ENCODE peak calls at places on chromosomes 11 and 22, in four cellular contexts. One of them, this sample, is unnamed.
A peak's percentile ranks its signal among the peaks of the same experiment; 100 is the strongest.

GRCh38 chr11:18010271-18010670 is 2.6 kb downstream of the SERGEF start:
- DNase-seq in A549: peak; percentile 16
- DNase-seq in HepG2: no peak
- DNase-seq in GM12878: no peak
- DNase-seq in this sample: peak; percentile 6

GRCh38 chr22:46769191-46769675 is 6.8 kb downstream of the TBC1D22A start:
- DNase-seq in A549: no peak
- DNase-seq in HepG2: no peak
- DNase-seq in GM12878: no peak
- DNase-seq in this sample: no peak

GRCh38 chr11:46426233-46426991 is 34.8 kb upstream of the CHRM4 start:
- DNase-seq in A549: no peak
- DNase-seq in HepG2: no peak
- DNase-seq in GM12878: no peak
- DNase-seq in this sample: no peak

GRCh38 chr11:64317961-64318693 is at the start of gene PRDX5:
- DNase-seq in A549: peak; percentile 98
- DNase-seq in HepG2: peak; percentile 94
- DNase-seq in GM12878: peak; percentile 92
- DNase-seq in this sample: peak; percentile 95

GRCh38 chr11:35424157-35424945 is 5.0 kb upstream of the SLC1A2 start:
- DNase-seq in A549: no peak
- DNase-seq in HepG2: no peak
- DNase-seq in GM12878: no peak
- DNase-seq in this sample: no peak

GRCh38 chr11:122746611-122747305 is 91.2 kb downstream of the UBASH3B start:
- DNase-seq in A549: no peak
- DNase-seq in HepG2: no peak
- DNase-seq in GM12878: no peak
- DNase-seq in this sample: no peak

GRCh38 chr11:64356498-64357411 is 2.2 kb upstream of the RPS6KA4 start:
- DNase-seq in A549: peak; percentile 84
- DNase-seq in HepG2: peak; percentile 65
- DNase-seq in GM12878: no peak
- DNase-seq in this sample: peak; percentile 94

GRCh38 chr11:11731311-11732083 is 109.7 kb upstream of the GALNT18 start:
- DNase-seq in A549: peak; percentile 10
- DNase-seq in HepG2: no peak
- DNase-seq in GM12878: no peak
- DNase-seq in this sample: no peak

GRCh38 chr11:431921-432320 is 9.9 kb downstream of the ANO9 start:
- DNase-seq in A549: no peak
- DNase-seq in HepG2: no peak
- DNase-seq in GM12878: no peak
- DNase-seq in this sample: no peak

GRCh38 chr11:60367009-60367408 is 11.3 kb upstream of the MS4A7 start:
- DNase-seq in A549: no peak
- DNase-seq in HepG2: no peak
- DNase-seq in GM12878: peak; percentile 81
- DNase-seq in this sample: no peak

GRCh38 chr11:118910309-118911112 is 15.2 kb downstream of the BCL9L start:
- DNase-seq in A549: peak; percentile 75
- DNase-seq in HepG2: peak; percentile 75
- DNase-seq in GM12878: no peak
- DNase-seq in this sample: peak; percentile 82

GRCh38 chr11:58629857-58630256 is 7.4 kb downstream of the CNTF start:
- DNase-seq in A549: peak; percentile 61
- DNase-seq in HepG2: peak; percentile 60
- DNase-seq in GM12878: no peak
- DNase-seq in this sample: peak; percentile 69

GRCh38 chr11:132961453-132961852 is 570.8 kb downstream of the OPCML start:
- DNase-seq in A549: no peak
- DNase-seq in HepG2: no peak
- DNase-seq in GM12878: no peak
- DNase-seq in this sample: no peak

GRCh38 chr22:24181996-24182560 is 791 bp downstream of the SUSD2 start:
- DNase-seq in A549: no peak
- DNase-seq in HepG2: no peak
- DNase-seq in GM12878: no peak
- DNase-seq in this sample: no peak

GRCh38 chr11:64865286-64866172 is 12.9 kb downstream of the EHD1 start:
- DNase-seq in A549: no peak
- DNase-seq in HepG2: no peak
- DNase-seq in GM12878: no peak
- DNase-seq in this sample: no peak

GRCh38 chr11:79940976-79941735 is 500.3 kb upstream of the TENM4 start:
- DNase-seq in A549: no peak
- DNase-seq in HepG2: no peak
- DNase-seq in GM12878: no peak
- DNase-seq in this sample: no peak

GRCh38 chr22:19357270-19358105 is 66.0 kb upstream of the CLTCL1 start:
- DNase-seq in A549: no peak
- DNase-seq in HepG2: no peak
- DNase-seq in GM12878: no peak
- DNase-seq in this sample: no peak

GRCh38 chr22:20009582-20010306 is 6.9 kb downstream of the ARVCF start:
- DNase-seq in A549: no peak
- DNase-seq in HepG2: no peak
- DNase-seq in GM12878: no peak
- DNase-seq in this sample: no peak

GRCh38 chr11:102204174-102204573 is 93.9 kb downstream of the YAP1 start:
- DNase-seq in A549: no peak
- DNase-seq in HepG2: no peak
- DNase-seq in GM12878: no peak
- DNase-seq in this sample: no peak

GRCh38 chr11:18243783-18244362 is 4.6 kb downstream of the SAA2 start:
- DNase-seq in A549: peak; percentile 80
- DNase-seq in HepG2: peak; percentile 52
- DNase-seq in GM12878: peak; percentile 54
- DNase-seq in this sample: peak; percentile 66

GRCh38 chr22:33110562-33111163 is 52.5 kb upstream of the SYN3 start:
- DNase-seq in A549: no peak
- DNase-seq in HepG2: no peak
- DNase-seq in GM12878: no peak
- DNase-seq in this sample: no peak

GRCh38 chr11:61949169-61950034 is 749 bp upstream of the BEST1 start:
- DNase-seq in A549: peak; percentile 71
- DNase-seq in HepG2: peak; percentile 54
- DNase-seq in GM12878: no peak
- DNase-seq in this sample: peak; percentile 90

GRCh38 chr11:69842746-69843528 is 23.7 kb upstream of the FGF3 start:
- DNase-seq in A549: no peak
- DNase-seq in HepG2: no peak
- DNase-seq in GM12878: no peak
- DNase-seq in this sample: no peak

GRCh38 chr22:49307071-49307830 is 520.4 kb downstream of the BRD1 start:
- DNase-seq in A549: no peak
- DNase-seq in HepG2: no peak
- DNase-seq in GM12878: no peak
- DNase-seq in this sample: no peak

GRCh38 chr11:61377461-61378160 is 14.8 kb upstream of the TMEM216 start:
- DNase-seq in A549: no peak
- DNase-seq in HepG2: no peak
- DNase-seq in GM12878: no peak
- DNase-seq in this sample: no peak

GRCh38 chr22:40022536-40023225 is 27.9 kb downstream of the FAM83F start:
- DNase-seq in A549: no peak
- DNase-seq in HepG2: no peak
- DNase-seq in GM12878: no peak
- DNase-seq in this sample: no peak

GRCh38 chr22:39773976-39774539 is 119.5 kb downstream of the ENTHD1 start:
- DNase-seq in A549: no peak
- DNase-seq in HepG2: no peak
- DNase-seq in GM12878: peak; percentile 73
- DNase-seq in this sample: no peak

GRCh38 chr11:131934006-131934405 is 563.6 kb downstream of the NTM start:
- DNase-seq in A549: no peak
- DNase-seq in HepG2: no peak
- DNase-seq in GM12878: no peak
- DNase-seq in this sample: no peak

GRCh38 chr11:96161271-96162089 is 181.5 kb downstream of the MAML2 start:
- DNase-seq in A549: no peak
- DNase-seq in HepG2: no peak
- DNase-seq in GM12878: no peak
- DNase-seq in this sample: no peak

GRCh38 chr11:109138200-109138599 is 283.8 kb upstream of the C11orf87 start:
- DNase-seq in A549: no peak
- DNase-seq in HepG2: no peak
- DNase-seq in GM12878: no peak
- DNase-seq in this sample: no peak
- TF ChIP-seq CHD4 in A549: no peak
- TF ChIP-seq CHD4 in HepG2: no peak
- TF ChIP-seq CHD4 in GM12878: no peak
- TF ChIP-seq CHD4 in this sample: no peak

GRCh38 chr11:13772223-13773046 is 104.0 kb downstream of the FAR1 start:
- DNase-seq in A549: peak; percentile 72
- DNase-seq in HepG2: peak; percentile 58
- DNase-seq in GM12878: peak; percentile 11
- DNase-seq in this sample: peak; percentile 25

GRCh38 chr11:13775471-13775870 is 107.0 kb downstream of the FAR1 start:
- DNase-seq in A549: peak; percentile 9
- DNase-seq in HepG2: no peak
- DNase-seq in GM12878: no peak
- DNase-seq in this sample: no peak

GRCh38 chr11:13778345-13778744 is 109.9 kb downstream of the FAR1 start:
- DNase-seq in A549: no peak
- DNase-seq in HepG2: no peak
- DNase-seq in GM12878: no peak
- DNase-seq in this sample: no peak

GRCh38 chr11:13777341-13777985 is 109.0 kb downstream of the FAR1 start:
- DNase-seq in A549: no peak
- DNase-seq in HepG2: no peak
- DNase-seq in GM12878: no peak
- DNase-seq in this sample: no peak

DNA sequence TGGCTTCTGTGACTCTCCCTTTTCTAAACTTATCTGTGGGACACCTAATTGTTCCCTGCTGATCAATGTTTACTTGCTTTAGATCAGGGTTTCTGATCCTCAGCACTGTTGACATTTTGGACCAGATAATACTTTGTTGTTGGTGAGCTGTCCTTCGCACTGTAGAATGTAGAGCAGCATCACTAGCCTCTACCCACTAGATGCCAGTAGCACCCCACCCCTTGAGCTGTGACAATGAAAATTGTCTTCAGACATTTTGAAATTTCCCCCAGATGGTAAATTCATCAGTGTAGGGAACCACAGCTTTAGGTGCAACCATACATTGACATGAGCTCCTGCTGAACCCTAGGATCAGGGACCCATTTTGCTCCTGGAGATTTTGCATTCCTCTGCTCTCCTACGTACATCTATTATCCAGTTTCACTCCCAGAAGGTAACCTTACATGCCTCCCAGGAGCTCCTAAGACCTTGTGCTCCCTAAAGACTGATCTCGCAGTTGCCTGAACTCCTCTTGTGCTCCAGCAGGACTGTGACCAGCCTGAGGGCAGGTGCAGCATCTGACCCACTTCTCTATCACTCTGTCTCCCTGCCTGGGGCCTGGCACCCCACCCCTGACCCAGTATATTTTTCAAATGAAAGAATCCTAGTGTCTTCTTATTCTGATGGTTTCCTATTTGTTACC is 107.8 kb downstream of the FAR1 start:
- DNase-seq in A549: peak; percentile 3
- DNase-seq in HepG2: no peak
- DNase-seq in GM12878: no peak
- DNase-seq in this sample: no peak
- TF ChIP-seq CHD4 in A549: no peak
- TF ChIP-seq CHD4 in HepG2: no peak
- TF ChIP-seq CHD4 in GM12878: no peak
- TF ChIP-seq CHD4 in this sample: no peak

GRCh38 chr11:86737223-86737622 is 63.1 kb upstream of the PRSS23 start:
- DNase-seq in A549: no peak
- DNase-seq in HepG2: no peak
- DNase-seq in GM12878: no peak
- DNase-seq in this sample: no peak

GRCh38 chr11:86735462-86736302 is 63.3 kb upstream of the ME3 start:
- DNase-seq in A549: peak; percentile 95
- DNase-seq in HepG2: no peak
- DNase-seq in GM12878: no peak
- DNase-seq in this sample: no peak

GRCh38 chr11:86738615-86739014 is 61.7 kb upstream of the PRSS23 start:
- DNase-seq in A549: no peak
- DNase-seq in HepG2: no peak
- DNase-seq in GM12878: no peak
- DNase-seq in this sample: peak; percentile 14

GRCh38 chr11:86736303-86737143 is 63.8 kb upstream of the PRSS23 start:
- DNase-seq in A549: peak; percentile 39
- DNase-seq in HepG2: no peak
- DNase-seq in GM12878: no peak
- DNase-seq in this sample: no peak

DNA sequence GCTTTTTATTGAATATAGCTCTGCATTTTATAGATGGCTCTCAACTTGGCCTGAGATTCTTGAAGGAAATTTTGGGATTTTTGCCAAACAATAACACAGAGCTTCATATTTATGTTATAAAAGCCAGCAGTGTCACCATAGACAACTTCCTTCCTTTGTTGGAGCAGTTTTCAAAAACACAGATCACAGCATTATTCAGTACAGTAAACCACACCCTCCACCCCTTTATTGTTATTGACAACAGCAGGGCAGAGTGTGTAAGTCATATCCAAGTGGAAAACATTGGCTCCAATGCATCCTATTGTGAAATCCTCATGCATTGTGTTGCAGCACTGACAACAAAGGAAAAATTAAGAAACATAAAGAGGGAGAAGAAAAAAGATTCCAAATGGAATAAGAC is 62.6 kb upstream of the PRSS23 start:
- DNase-seq in A549: peak; percentile 63
- DNase-seq in HepG2: no peak
- DNase-seq in GM12878: no peak
- DNase-seq in this sample: no peak
- TF ChIP-seq CHD4 in A549: no peak
- TF ChIP-seq CHD4 in HepG2: no peak
- TF ChIP-seq CHD4 in GM12878: no peak
- TF ChIP-seq CHD4 in this sample: no peak

GRCh38 chr11:111735262-111736116 is 30.7 kb downstream of the PPP2R1B start:
- DNase-seq in A549: peak; percentile 56
- DNase-seq in HepG2: no peak
- DNase-seq in GM12878: no peak
- DNase-seq in this sample: no peak
- TF ChIP-seq CHD4 in A549: no peak
- TF ChIP-seq CHD4 in HepG2: no peak
- TF ChIP-seq CHD4 in GM12878: no peak
- TF ChIP-seq CHD4 in this sample: no peak

DNA sequence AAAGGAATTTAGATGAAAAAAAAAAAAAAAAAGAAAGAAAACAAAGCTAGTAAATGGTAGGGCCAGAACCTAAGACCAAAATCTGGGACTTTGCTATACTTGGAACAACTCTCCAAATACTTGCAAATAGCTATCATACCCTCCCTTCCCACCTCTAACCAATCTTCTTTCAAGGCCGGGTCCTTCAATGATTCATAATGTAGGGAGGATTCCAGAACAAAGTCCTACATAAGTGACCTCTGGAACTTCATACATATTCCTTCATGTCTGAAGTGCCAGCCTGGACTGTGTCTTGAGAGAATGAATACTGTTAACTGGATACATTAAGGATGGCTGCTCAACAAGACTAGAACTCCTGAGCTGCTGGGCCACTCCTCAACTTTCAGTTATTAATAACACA is 9.9 kb downstream of the STK33 start:
- DNase-seq in A549: no peak
- DNase-seq in HepG2: no peak
- DNase-seq in GM12878: no peak
- DNase-seq in this sample: no peak
- TF ChIP-seq CHD4 in A549: no peak
- TF ChIP-seq CHD4 in HepG2: no peak
- TF ChIP-seq CHD4 in GM12878: no peak
- TF ChIP-seq CHD4 in this sample: no peak

This sample was measured in K562.